ENCODE peak calls at places on chromosomes 1 and 21, in eight cellular contexts. Q, C, X, R, Z, J, B and P are unnamed samples.

GRCh38 chr1:119249283-119249682 is 108.8 kb upstream of the WARS2 start:
- DNase-seq in C (no peak), Q (no peak), R (no peak), B (no peak), Z (no peak), X (no peak), J (no peak), P (no peak)

GRCh38 chr1:62207187-62207586 is 12.5 kb downstream of the L1TD1 start:
- DNase-seq in Q (no peak), Z (no peak), B (no peak), R (no peak), C (no peak), X (no peak), J (no peak), P (no peak)

GRCh38 chr1:13549521-13549920 is 34.1 kb upstream of the PDPN start:
- DNase-seq in B (no peak), Q (no peak), C (peak), Z (no peak), R (no peak), J (no peak), X (no peak), P (no peak)

GRCh38 chr1:6466023-6466422 is at the start of gene TNFRSF25:
- DNase-seq in R (peak), Z (no peak), C (no peak), B (no peak), Q (no peak), J (no peak), X (peak), P (no peak)

GRCh38 chr1:109777436-109777835 is 13.7 kb upstream of the EPS8L3 start:
- DNase-seq in C (no peak), B (no peak), X (no peak), R (no peak), Z (peak), J (no peak), Q (no peak), P (no peak)

GRCh38 chr1:159867322-159868064 is 5.0 kb upstream of the VSIG8 start:
- DNase-seq in Q (no peak), Z (no peak), J (no peak), C (no peak), R (no peak), B (no peak), X (no peak), P (no peak)

GRCh38 chr21:38241029-38241740 is 15.6 kb upstream of the KCNJ15 start:
- DNase-seq in X (no peak), R (no peak), C (no peak), B (no peak), Z (peak), Q (no peak), J (no peak), P (no peak)

GRCh38 chr21:31991356-31992331 is 118.8 kb downstream of the HUNK start:
- DNase-seq in Z (no peak), Q (no peak), R (no peak), B (no peak), J (no peak), X (no peak), C (no peak), P (no peak)

GRCh38 chr21:33976082-33976979 is 60.7 kb upstream of the ATP5PO start:
- DNase-seq in Z (peak), B (peak), Q (no peak), J (no peak), X (peak), R (peak), C (no peak), P (peak)

GRCh38 chr21:40886931-40887330 is 40.0 kb upstream of the DSCAM start:
- DNase-seq in B (no peak), R (no peak), C (no peak), Z (no peak), Q (no peak), X (no peak), J (no peak), P (no peak)

GRCh38 chr1:64183985-64184440 is 19.4 kb upstream of the UBE2U start:
- DNase-seq in Z (no peak), Q (no peak), R (no peak), C (no peak), B (no peak), J (no peak), X (no peak), P (no peak)

GRCh38 chr1:228145498-228146425 is 4.0 kb upstream of the GJC2 start:
- DNase-seq in Z (no peak), Q (no peak), C (no peak), J (no peak), B (no peak), R (no peak), X (no peak), P (no peak)

GRCh38 chr1:84363622-84364021 is 34.7 kb upstream of the DNASE2B start:
- DNase-seq in Q (no peak), B (no peak), R (no peak), X (no peak), Z (no peak), J (no peak), C (no peak), P (no peak)

GRCh38 chr1:29709711-29710169 is 473.4 kb downstream of the PTPRU start:
- DNase-seq in J (no peak), X (no peak), Q (no peak), Z (no peak), B (no peak), R (no peak), C (no peak), P (no peak)

GRCh38 chr1:58287894-58288623 is 258.5 kb downstream of the OMA1 start:
- DNase-seq in R (no peak), C (no peak), X (no peak), B (no peak), J (no peak), Z (no peak), Q (no peak), P (no peak)

GRCh38 chr21:33390479-33390878 is 12.7 kb upstream of the IFNGR2 start:
- DNase-seq in B (no peak), R (no peak), Q (no peak), X (no peak), Z (no peak), J (no peak), C (no peak), P (no peak)

GRCh38 chr1:59212715-59213114 is 84.2 kb upstream of the FGGY start:
- DNase-seq in Q (no peak), R (no peak), B (no peak), Z (no peak), J (no peak), C (no peak), X (no peak), P (no peak)

GRCh38 chr1:180778782-180779398 is 133.8 kb upstream of the KIAA1614 start:
- DNase-seq in X (no peak), Z (no peak), R (no peak), Q (no peak), J (no peak), B (peak), C (no peak), P (peak)

GRCh38 chr1:160214481-160215140 is 9.4 kb downstream of the PEA15 start:
- DNase-seq in B (no peak), C (no peak), X (no peak), J (no peak), Q (no peak), Z (no peak), R (peak), P (no peak)

GRCh38 chr1:203316626-203317093 is 11.3 kb downstream of the BTG2 start:
- DNase-seq in C (no peak), Q (no peak), J (no peak), R (no peak), Z (no peak), B (no peak), X (no peak), P (no peak)

GRCh38 chr1:2953688-2954285 is 67.5 kb upstream of the ACTRT2 start:
- DNase-seq in Z (no peak), B (no peak), Q (no peak), J (no peak), X (no peak), C (no peak), R (no peak), P (peak)

GRCh38 chr1:201245082-201245481 is 38.2 kb upstream of the PKP1 start:
- DNase-seq in Z (no peak), C (no peak), B (no peak), J (no peak), X (no peak), R (no peak), Q (no peak), P (no peak)

GRCh38 chr1:218384576-218384975 is 39.4 kb downstream of the TGFB2 start:
- DNase-seq in R (no peak), J (no peak), C (no peak), Z (no peak), B (no peak), Q (no peak), X (no peak), P (no peak)

GRCh38 chr1:150456161-150456647 is 31.0 kb upstream of the TARS2 start:
- DNase-seq in B (no peak), Z (no peak), C (no peak), Q (no peak), J (no peak), R (no peak), X (no peak), P (no peak)

GRCh38 chr1:20215716-20216115 is 29.4 kb upstream of the PLA2G2C start:
- DNase-seq in Z (no peak), C (no peak), R (no peak), J (no peak), X (no peak), Q (no peak), B (no peak), P (no peak)

GRCh38 chr1:18976096-18976495 is 19.6 kb upstream of the IFFO2 start:
- DNase-seq in C (no peak), X (no peak), Z (no peak), R (no peak), B (no peak), Q (no peak), J (no peak), P (no peak)

GRCh38 chr1:54302951-54303843 is 103.0 kb downstream of the SSBP3 start:
- DNase-seq in X (no peak), J (no peak), R (no peak), B (no peak), C (no peak), Z (no peak), Q (no peak), P (no peak)

GRCh38 chr1:16905112-16905855 is 9.5 kb downstream of the RNU1-2 start:
- DNase-seq in J (no peak), R (peak), B (peak), Q (no peak), Z (no peak), C (peak), X (peak), P (peak)

GRCh38 chr1:35454616-35455015 is 102.6 kb downstream of the KIAA0319L start:
- DNase-seq in C (no peak), J (no peak), Z (no peak), X (no peak), Q (no peak), R (no peak), B (no peak), P (no peak)

GRCh38 chr1:54791880-54792522 is 9.1 kb downstream of the TTC22 start:
- DNase-seq in Q (no peak), B (peak), X (peak), Z (no peak), J (no peak), R (peak), C (no peak), P (peak)

GRCh38 chr1:228034954-228035837 is 28.4 kb downstream of the WNT3A start:
- DNase-seq in R (no peak), C (no peak), J (no peak), Q (no peak), Z (no peak), B (no peak), X (no peak), P (no peak)

GRCh38 chr1:38489844-38490270 is 369.7 kb downstream of the RRAGC start:
- DNase-seq in R (peak), C (no peak), X (peak), B (peak), Q (no peak), J (peak), Z (no peak), P (peak)

GRCh38 chr1:246801241-246802020 is 77.2 kb downstream of the SCCPDH start:
- DNase-seq in Q (no peak), J (no peak), B (no peak), Z (no peak), C (no peak), X (no peak), R (no peak), P (no peak)

GRCh38 chr1:7555391-7556185 is 215.5 kb upstream of the VAMP3 start:
- DNase-seq in X (no peak), B (no peak), R (no peak), C (no peak), J (no peak), Q (no peak), Z (no peak), P (no peak)